ENCODE peak calls at places on chromosomes 6 and 20, in ten cellular contexts. A is Panc1; J is CD8-positive, alpha-beta memory T cell; W is psoas muscle; O is thyroid gland; D is endothelial cell of umbilical vein; L is ascending aorta; Y is hepatocyte; P is colonic mucosa; B is body of pancreas. C is an unnamed sample.

GRCh38 chr6:162387723-162388382 is 339.7 kb downstream of the PRKN start:
- DNase-seq in Y (no peak), B (no peak), J (no peak), P (no peak), L (no peak), D (no peak), W (no peak), O (no peak), A (no peak), C (no peak)

GRCh38 chr20:50980851-50981713 is 22.5 kb downstream of the MOCS3 start:
- DNase-seq in P (peak; percentile 74), D (peak; percentile 58), B (peak; percentile 41), L (no peak), A (no peak), O (peak; percentile 27), W (peak; percentile 38), J (peak; percentile 68), Y (peak; percentile 89), C (peak; percentile 36)

GRCh38 chr6:53201270-53201669 is 52.6 kb upstream of the GCM1 start:
- DNase-seq in W (no peak), Y (no peak), J (no peak), O (no peak), B (no peak), D (no peak), P (no peak), A (no peak), L (no peak), C (no peak)

GRCh38 chr6:74447013-74447412 is 751.0 kb downstream of the CD109 start:
- DNase-seq in B (no peak), D (no peak), P (no peak), O (no peak), A (no peak), L (no peak), J (no peak), Y (no peak), W (no peak), C (no peak)

GRCh38 chr6:170032197-170032596 is 258.7 kb downstream of the DLL1 start:
- DNase-seq in D (no peak), L (no peak), O (no peak), Y (no peak), J (no peak), P (no peak), W (no peak), B (peak; percentile 10), A (no peak), C (no peak)

GRCh38 chr20:39004508-39004907 is 42.4 kb downstream of the DHX35 start:
- DNase-seq in P (peak; percentile 79), D (no peak), L (no peak), B (no peak), Y (peak; percentile 20), J (peak; percentile 58), O (peak; percentile 38), A (no peak), W (no peak), C (peak; percentile 61)

GRCh38 chr6:160147146-160147536 is 25.5 kb downstream of the SLC22A1 start:
- DNase-seq in J (no peak), L (no peak), D (no peak), B (no peak), P (no peak), W (no peak), O (no peak), Y (no peak), A (no peak), C (no peak)

GRCh38 chr20:33664762-33665144 is 2.0 kb upstream of the ACTL10 start:
- DNase-seq in A (no peak), J (no peak), P (no peak), B (no peak), D (no peak), W (no peak), L (no peak), O (no peak), Y (no peak), C (no peak)

GRCh38 chr6:722077-722524 is 29.2 kb upstream of the EXOC2 start:
- DNase-seq in O (peak; percentile 64), B (peak; percentile 74), P (peak; percentile 79), J (peak; percentile 78), A (peak; percentile 50), D (peak; percentile 77), L (no peak), W (peak; percentile 65), Y (peak; percentile 93), C (peak; percentile 57)

GRCh38 chr6:42394151-42394550 is 57.6 kb downstream of the TRERF1 start:
- DNase-seq in W (no peak), O (no peak), D (no peak), Y (no peak), L (no peak), A (no peak), P (no peak), B (no peak), J (no peak), C (no peak)

GRCh38 chr6:127367023-127367375 is 23.6 kb upstream of the ECHDC1 start:
- DNase-seq in D (no peak), B (no peak), L (no peak), J (no peak), O (no peak), Y (no peak), A (no peak), W (no peak), P (no peak), C (no peak)

DNA sequence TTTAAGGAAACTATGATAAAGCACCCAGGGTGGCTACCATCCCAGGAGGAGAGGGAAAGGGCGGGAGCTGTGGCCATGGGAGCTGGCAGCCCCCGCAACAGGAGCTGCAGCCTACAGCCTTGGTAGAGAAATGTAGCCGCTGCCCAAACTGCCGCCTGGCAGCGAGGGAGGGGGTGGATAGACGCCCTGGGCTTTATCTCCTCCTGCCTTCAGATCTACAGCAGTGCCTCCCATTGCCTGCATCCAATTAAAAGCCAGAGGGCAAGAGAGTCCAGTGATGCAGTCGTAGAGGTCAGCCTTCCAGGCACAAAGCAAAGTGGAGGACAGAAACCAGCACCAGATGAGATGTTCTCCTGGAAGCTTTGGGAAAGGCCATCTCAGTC is 35.0 kb upstream of the ZFAND3 start:
- DNase-seq in D (no peak), P (no peak), Y (no peak), A (no peak), B (no peak), W (no peak), L (no peak), J (no peak), O (no peak), C (no peak)
- H3K4me3 ChIP-seq in D (no peak overlapping the region), P (peak overlapping the region; percentile 34), Y (no peak overlapping the region), A (no peak overlapping the region), B (no peak overlapping the region), W (peak overlapping the region; percentile 73), L (peak overlapping the region; percentile 70), J (no peak overlapping the region), O (no peak overlapping the region), C (no peak overlapping the region)

GRCh38 chr6:89952361-89952680 is 58.1 kb downstream of the GJA10 start:
- DNase-seq in B (no peak), L (no peak), O (no peak), W (no peak), J (no peak), P (no peak), Y (no peak), A (no peak), D (no peak), C (no peak)

GRCh38 chr6:89950446-89950845 is 56.2 kb downstream of the GJA10 start:
- DNase-seq in D (no peak), L (no peak), J (no peak), A (no peak), B (no peak), Y (no peak), P (no peak), O (no peak), W (no peak), C (no peak)

GRCh38 chr6:89950879-89951391 is 56.7 kb downstream of the GJA10 start:
- DNase-seq in D (no peak), O (no peak), A (no peak), B (no peak), W (peak; percentile 54), Y (peak; percentile 65), P (no peak), J (no peak), L (no peak), C (no peak)

GRCh38 chr6:89952696-89953095 is 58.4 kb downstream of the GJA10 start:
- DNase-seq in J (peak; percentile 83), L (no peak), O (no peak), D (no peak), Y (no peak), A (no peak), B (no peak), W (no peak), P (no peak), C (peak; percentile 80)

GRCh38 chr6:89951574-89952360 is 57.5 kb downstream of the GJA10 start:
- DNase-seq in O (no peak), Y (peak; percentile 35), P (no peak), W (no peak), B (no peak), J (no peak), A (no peak), D (no peak), L (no peak), C (no peak)
- H3K27ac ChIP-seq in O (no peak overlapping the region), Y (peak overlapping the region; percentile 40), P (no peak overlapping the region), W (no peak overlapping the region), B (no peak overlapping the region), J (peak overlapping the region; percentile 8), A (peak overlapping the region; percentile 70), D (no peak overlapping the region), L (no peak overlapping the region), C (peak overlapping the region; percentile 7)

GRCh38 chr20:36065427-36065998 is 89.0 kb upstream of the EPB41L1 start:
- DNase-seq in B (no peak), D (no peak), O (no peak), J (no peak), A (no peak), W (no peak), Y (no peak), L (no peak), P (no peak), C (no peak)
- H3K4me3 ChIP-seq in B (no peak overlapping the region), D (peak overlapping the region; percentile 44), O (no peak overlapping the region), J (peak overlapping the region; percentile 83), A (peak overlapping the region; percentile 69), W (peak overlapping the region; percentile 75), Y (peak overlapping the region; percentile 12), L (peak overlapping the region; percentile 71), P (peak overlapping the region; percentile 76), C (peak overlapping the region; percentile 75)

GRCh38 chr20:31682352-31682751 is 40.3 kb downstream of the BCL2L1 start:
- DNase-seq in O (no peak), P (no peak), W (no peak), D (no peak), J (no peak), B (no peak), A (no peak), Y (no peak), L (no peak), C (no peak)

GRCh38 chr20:31682927-31683326 is 39.7 kb downstream of the BCL2L1 start:
- DNase-seq in B (no peak), D (peak; percentile 31), J (no peak), W (no peak), Y (no peak), O (no peak), A (no peak), P (no peak), L (no peak), C (no peak)

GRCh38 chr20:31681769-31682168 is 40.9 kb downstream of the BCL2L1 start:
- DNase-seq in Y (no peak), A (no peak), D (no peak), W (no peak), J (no peak), B (no peak), P (no peak), O (no peak), L (no peak), C (no peak)

GRCh38 chr20:31685853-31686641 is 36.6 kb downstream of the BCL2L1 start:
- DNase-seq in O (no peak), W (no peak), B (no peak), Y (no peak), P (no peak), J (no peak), D (no peak), L (no peak), A (no peak), C (no peak)

GRCh38 chr20:31684153-31685003 is 38.3 kb downstream of the BCL2L1 start:
- DNase-seq in J (no peak), O (peak; percentile 64), A (no peak), Y (peak; percentile 7), B (no peak), P (no peak), W (no peak), D (no peak), L (no peak), C (peak; percentile 45)
- H3K27ac ChIP-seq in J (peak overlapping the region; percentile 52), O (peak overlapping the region; percentile 74), A (peak overlapping the region; percentile 31), Y (no peak overlapping the region), B (no peak overlapping the region), P (no peak overlapping the region), W (peak overlapping the region; percentile 42), D (no peak overlapping the region), L (peak overlapping the region; percentile 17), C (peak overlapping the region; percentile 8)

C was measured in CD4-positive, alpha-beta memory T cell.